ENCODE peak calls at places on chromosomes 13 and 19, in four cellular contexts. P, X, W and O are unnamed samples.
A peak's percentile ranks its signal among the peaks of the same experiment; 100 is the strongest.

GRCh38 chr13:66262330-66262729 is 967.8 kb downstream of the PCDH9 start:
- DNase-seq in X (no peak), P (no peak), W (no peak), O (no peak)

GRCh38 chr19:13537454-13537853 is 31.2 kb upstream of the CACNA1A start:
- DNase-seq in X (no peak), P (no peak), W (no peak), O (no peak)

GRCh38 chr13:62512194-62513141 is 1096.8 kb upstream of the PCDH20 start:
- DNase-seq in X (peak; percentile 61), P (peak; percentile 23), W (peak; percentile 42), O (peak; percentile 13)

GRCh38 chr13:52980695-52981094 is 47.9 kb upstream of the OLFM4 start:
- DNase-seq in W (no peak), P (no peak), X (no peak), O (no peak)

GRCh38 chr19:39160523-39160861 is 34.9 kb downstream of the PAK4 start:
- DNase-seq in X (no peak), W (peak; percentile 69), P (peak; percentile 74), O (no peak)

GRCh38 chr13:48478401-48478800 is 54.5 kb downstream of the RCBTB2 start:
- DNase-seq in W (no peak), X (no peak), P (no peak), O (no peak)

GRCh38 chr13:51838235-51838846 is 6.6 kb downstream of the TMEM272 start:
- DNase-seq in X (no peak), W (no peak), P (peak; percentile 38), O (no peak)

GRCh38 chr13:32314271-32314967 is 744 bp downstream of the ZAR1L start:
- DNase-seq in W (peak; percentile 28), P (no peak), X (no peak), O (no peak)

GRCh38 chr13:85528578-85529215 is 270.5 kb downstream of the SLITRK6 start:
- DNase-seq in W (no peak), P (peak; percentile 17), X (no peak), O (no peak)

GRCh38 chr19:6680141-6680540 is 10.2 kb upstream of the TNFSF14 start:
- DNase-seq in X (no peak), W (no peak), P (no peak), O (no peak)

GRCh38 chr19:47352095-47352494 is 3.0 kb downstream of the DHX34 start:
- DNase-seq in X (no peak), P (no peak), W (no peak), O (no peak)

GRCh38 chr13:54699831-54700230 is 1671.2 kb downstream of the OLFM4 start:
- DNase-seq in W (no peak), X (no peak), P (no peak), O (no peak)

GRCh38 chr13:24267283-24267682 is 42.1 kb upstream of the C1QTNF9 start:
- DNase-seq in P (peak; percentile 12), W (no peak), X (no peak), O (no peak)

GRCh38 chr13:102679449-102680132 is 15.3 kb downstream of the METTL21C start:
- DNase-seq in X (no peak), W (no peak), P (no peak), O (no peak)

GRCh38 chr13:77774181-77774580 is 76.7 kb downstream of the SLAIN1 start:
- DNase-seq in W (no peak), P (no peak), X (no peak), O (no peak)

GRCh38 chr13:42539670-42540069 is 34.3 kb upstream of the TNFSF11 start:
- DNase-seq in P (peak; percentile 35), X (no peak), W (no peak), O (no peak)

GRCh38 chr13:93224545-93224944 is 2.1 kb upstream of the GPC6 start:
- DNase-seq in P (peak; percentile 60), W (no peak), X (peak; percentile 41), O (no peak)

GRCh38 chr19:13208964-13209796 is 59.0 kb downstream of the IER2 start:
- DNase-seq in X (no peak), P (no peak), W (no peak), O (no peak)

GRCh38 chr13:68806125-68806524 is 1301.5 kb upstream of the ATXN8OS start:
- DNase-seq in P (no peak), W (no peak), X (no peak), O (no peak)

GRCh38 chr13:111061338-111062045 is 53.6 kb upstream of the ARHGEF7 start:
- DNase-seq in W (no peak), X (no peak), P (no peak), O (no peak)

GRCh38 chr19:29245221-29245620 is 32.3 kb upstream of the UQCRFS1 start:
- DNase-seq in W (no peak), X (no peak), P (peak; percentile 7), O (no peak)

GRCh38 chr13:25276748-25277147 is 10.5 kb downstream of the MTMR6 start:
- DNase-seq in P (no peak), X (no peak), W (no peak), O (no peak)

GRCh38 chr13:101283782-101284181 is 132.5 kb downstream of the NALCN start:
- DNase-seq in P (no peak), W (no peak), X (no peak), O (no peak)

GRCh38 chr13:84672616-84673015 is 790.3 kb upstream of the SLITRK1 start:
- DNase-seq in X (no peak), W (no peak), P (no peak), O (no peak)

GRCh38 chr19:33134571-33135041 is 2.7 kb downstream of the WDR88 start:
- DNase-seq in W (no peak), P (no peak), X (no peak), O (no peak)

GRCh38 chr19:28586501-28586900 is 626.5 kb downstream of the UQCRFS1 start:
- DNase-seq in W (no peak), X (peak; percentile 1), P (no peak), O (no peak)

GRCh38 chr13:26695891-26696311 is 64.7 kb downstream of the GPR12 start:
- DNase-seq in P (no peak), W (no peak), X (no peak), O (no peak)

GRCh38 chr13:47556703-47557102 is 444.4 kb downstream of the SUCLA2 start:
- DNase-seq in W (no peak), X (no peak), P (no peak), O (no peak)

GRCh38 chr13:52906122-52906903 is 57.9 kb upstream of the PCDH8 start:
- DNase-seq in W (no peak), P (no peak), X (no peak), O (no peak)

GRCh38 chr19:15091918-15092753 is 10.1 kb downstream of the OR1I1 start:
- DNase-seq in P (peak; percentile 84), W (no peak), X (peak; percentile 73), O (peak; percentile 45)

GRCh38 chr13:41452462-41452861 is 4.9 kb upstream of the RGCC start:
- DNase-seq in P (no peak), W (no peak), X (no peak), O (no peak)

GRCh38 chr13:28494537-28494860 is 429 bp downstream of the FLT1 start:
- DNase-seq in W (no peak), P (peak; percentile 31), X (no peak), O (no peak)

GRCh38 chr13:66689037-66689619 is 541.0 kb downstream of the PCDH9 start:
- DNase-seq in P (peak; percentile 39), W (no peak), X (peak; percentile 27), O (no peak)

GRCh38 chr13:28329395-28330158 is 165.4 kb downstream of the FLT1 start:
- DNase-seq in W (no peak), X (no peak), P (peak; percentile 94), O (no peak)

GRCh38 chr13:25301347-25302113 is at the start of gene NUP58:
- DNase-seq in W (peak; percentile 96), X (peak; percentile 93), P (peak; percentile 96), O (peak; percentile 88)

GRCh38 chr13:67238277-67238859 is 8.2 kb upstream of the PCDH9 start:
- DNase-seq in X (peak; percentile 26), W (no peak), P (peak; percentile 61), O (no peak)

DNA sequence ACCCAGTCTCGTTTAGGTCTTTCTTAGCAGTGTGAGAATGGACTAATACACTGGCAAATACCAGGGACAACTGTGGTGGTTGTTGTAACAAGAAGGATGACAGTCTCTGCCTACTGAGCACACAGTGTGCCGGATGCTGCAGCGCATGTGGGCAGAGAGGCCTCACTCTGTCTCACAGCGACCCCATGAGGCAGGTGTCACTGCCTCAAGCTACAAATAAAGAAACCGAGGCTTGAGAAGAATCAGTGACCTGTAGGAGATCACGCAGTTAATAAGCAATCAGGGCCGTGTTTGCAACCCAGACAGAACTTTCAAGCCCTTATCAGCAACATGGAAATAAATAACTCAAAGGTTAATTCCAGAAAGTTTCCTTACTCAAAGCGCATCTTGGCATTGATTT is 40.5 kb upstream of the GAS6 start:
- DNase-seq in W (peak; percentile 67), X (peak; percentile 59), P (no peak), O (peak; percentile 28)
- TF ChIP-seq CTCF in W (peak; percentile 81), X (peak; percentile 51), P (peak; percentile 67), O (peak; percentile 20)

GRCh38 chr19:18866800-18867123 is 29.2 kb downstream of the CERS1 start:
- DNase-seq in P (no peak), W (no peak), X (no peak), O (no peak)
- TF ChIP-seq CTCF in P (no peak), W (no peak), X (no peak), O (no peak)

GRCh38 chr19:41245779-41246297 is 18.3 kb upstream of the HNRNPUL1 start:
- DNase-seq in W (no peak), X (no peak), P (no peak), O (no peak)
- TF ChIP-seq CTCF in W (no peak), X (no peak), P (no peak), O (no peak)

GRCh38 chr13:81927347-81927746 is 1586.4 kb upstream of the SPRY2 start:
- DNase-seq in P (no peak), X (peak; percentile 35), W (no peak), O (no peak)
- TF ChIP-seq CTCF in P (no peak), X (no peak), W (no peak), O (no peak)

GRCh38 chr13:60260440-60260839 is 96.7 kb upstream of the DIAPH3 start:
- DNase-seq in W (no peak), P (no peak), X (no peak), O (no peak)
- TF ChIP-seq CTCF in W (no peak), P (no peak), X (peak; percentile 12), O (no peak)

GRCh38 chr13:30766957-30767603 is 31.7 kb downstream of the ALOX5AP start:
- DNase-seq in X (no peak), W (no peak), P (no peak), O (no peak)
- TF ChIP-seq CTCF in X (no peak), W (no peak), P (no peak), O (no peak)